ENCODE peak calls at places on chromosomes 16 and 17, in six cellular contexts. K, E, N, Y, Z and S are unnamed samples.

GRCh38 chr16:78183437-78183836 is 84.0 kb downstream of the WWOX start:
- DNase-seq in K (no peak), E (no peak), N (no peak), Y (no peak), Z (no peak), S (no peak)

GRCh38 chr16:79632289-79632688 is 31.8 kb upstream of the MAF start:
- DNase-seq in K (no peak), E (no peak), N (no peak), Y (no peak), Z (no peak), S (peak; percentile 91)

GRCh38 chr16:28295213-28295612 is 2.9 kb downstream of the SBK1 start:
- DNase-seq in K (no peak), E (no peak), N (no peak), Y (no peak), Z (no peak), S (no peak)

GRCh38 chr17:64300566-64300965 is 37.5 kb upstream of the TEX2 start:
- DNase-seq in K (no peak), E (no peak), N (no peak), Y (no peak), Z (no peak), S (no peak)

GRCh38 chr17:60102632-60103047 is 23.9 kb upstream of the HEATR6 start:
- DNase-seq in K (no peak), E (peak; percentile 37), N (no peak), Y (peak; percentile 3), Z (no peak), S (peak; percentile 14)

GRCh38 chr16:15829460-15829859 is 27.4 kb downstream of the MYH11 start:
- DNase-seq in K (no peak), E (peak; percentile 65), N (peak; percentile 47), Y (peak; percentile 27), Z (peak; percentile 84), S (peak; percentile 87)

GRCh38 chr17:10471853-10472252 is 2.5 kb upstream of the MYH4 start:
- DNase-seq in K (no peak), E (no peak), N (no peak), Y (no peak), Z (no peak), S (no peak)

GRCh38 chr17:74610108-74610507 is 13.4 kb downstream of the CD300E start:
- DNase-seq in K (no peak), E (no peak), N (no peak), Y (no peak), Z (no peak), S (no peak)

GRCh38 chr17:10563991-10564660 is 14.7 kb upstream of the MYH2 start:
- DNase-seq in K (no peak), E (no peak), N (no peak), Y (no peak), Z (no peak), S (no peak)

GRCh38 chr17:44219126-44219635 is 294 bp downstream of the UBTF start:
- DNase-seq in K (no peak), E (peak; percentile 69), N (peak; percentile 70), Y (peak; percentile 42), Z (no peak), S (no peak)
- TF ChIP-seq POLR2A in K (no peak), E (peak; percentile 36), N (no peak), Y (no peak), Z (peak; percentile 47), S (no peak)

GRCh38 chr16:66030036-66030435 is 336.5 kb upstream of the CDH5 start:
- DNase-seq in K (no peak), E (no peak), N (no peak), Y (no peak), Z (no peak), S (no peak)

GRCh38 chr16:66036162-66036561 is 330.3 kb upstream of the CDH5 start:
- DNase-seq in K (no peak), E (no peak), N (peak; percentile 28), Y (no peak), Z (no peak), S (no peak)

GRCh38 chr16:66036775-66037715 is 329.4 kb upstream of the CDH5 start:
- DNase-seq in K (no peak), E (no peak), N (no peak), Y (peak; percentile 51), Z (no peak), S (peak; percentile 85)

GRCh38 chr16:66035096-66035495 is 331.4 kb upstream of the CDH5 start:
- DNase-seq in K (no peak), E (no peak), N (no peak), Y (no peak), Z (no peak), S (no peak)
- TF ChIP-seq CTCF in K (no peak), E (no peak), N (no peak), Y (no peak), Z (no peak), S (no peak)

DNA sequence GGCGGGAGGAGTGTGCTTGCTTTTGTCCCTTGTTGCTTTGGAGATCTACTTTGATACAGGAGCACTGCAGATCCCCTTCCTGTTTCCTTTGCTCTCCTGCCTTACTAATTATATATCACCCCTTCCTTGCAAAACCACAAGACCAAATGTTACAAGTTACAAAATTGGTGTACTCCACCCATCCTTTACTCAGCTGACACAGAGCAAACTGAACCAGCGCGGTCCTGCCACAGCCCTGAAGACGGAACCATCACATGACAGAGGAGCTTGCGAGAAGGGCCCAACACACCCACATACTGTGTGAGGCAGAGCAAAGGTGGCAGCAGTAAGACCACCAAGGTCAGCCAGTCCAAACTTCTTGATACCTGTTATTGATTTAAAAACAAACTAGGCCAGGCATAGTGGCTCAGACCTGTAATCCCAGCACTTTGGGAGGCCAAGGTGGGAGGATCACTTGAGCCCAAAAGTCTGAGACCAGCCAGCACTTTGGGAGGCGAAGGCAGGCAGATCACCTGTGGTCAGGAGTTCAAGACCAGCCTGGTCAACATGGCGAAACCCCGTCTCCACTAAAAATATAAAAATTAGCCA is 33.2 kb downstream of the CYTH1 start:
- DNase-seq in K (peak; percentile 32), E (peak; percentile 68), N (peak; percentile 64), Y (peak; percentile 41), Z (peak; percentile 33), S (peak; percentile 90)
- TF ChIP-seq POLR2A in K (no peak), E (no peak), N (no peak), Y (peak; percentile 29), Z (no peak), S (no peak)

GRCh38 chr17:8859029-8859803 is 8.3 kb downstream of the PIK3R6 start:
- DNase-seq in K (no peak), E (no peak), N (no peak), Y (no peak), Z (no peak), S (no peak)
- TF ChIP-seq CTCF in K (no peak), E (no peak), N (no peak), Y (no peak), Z (no peak), S (no peak)

DNA sequence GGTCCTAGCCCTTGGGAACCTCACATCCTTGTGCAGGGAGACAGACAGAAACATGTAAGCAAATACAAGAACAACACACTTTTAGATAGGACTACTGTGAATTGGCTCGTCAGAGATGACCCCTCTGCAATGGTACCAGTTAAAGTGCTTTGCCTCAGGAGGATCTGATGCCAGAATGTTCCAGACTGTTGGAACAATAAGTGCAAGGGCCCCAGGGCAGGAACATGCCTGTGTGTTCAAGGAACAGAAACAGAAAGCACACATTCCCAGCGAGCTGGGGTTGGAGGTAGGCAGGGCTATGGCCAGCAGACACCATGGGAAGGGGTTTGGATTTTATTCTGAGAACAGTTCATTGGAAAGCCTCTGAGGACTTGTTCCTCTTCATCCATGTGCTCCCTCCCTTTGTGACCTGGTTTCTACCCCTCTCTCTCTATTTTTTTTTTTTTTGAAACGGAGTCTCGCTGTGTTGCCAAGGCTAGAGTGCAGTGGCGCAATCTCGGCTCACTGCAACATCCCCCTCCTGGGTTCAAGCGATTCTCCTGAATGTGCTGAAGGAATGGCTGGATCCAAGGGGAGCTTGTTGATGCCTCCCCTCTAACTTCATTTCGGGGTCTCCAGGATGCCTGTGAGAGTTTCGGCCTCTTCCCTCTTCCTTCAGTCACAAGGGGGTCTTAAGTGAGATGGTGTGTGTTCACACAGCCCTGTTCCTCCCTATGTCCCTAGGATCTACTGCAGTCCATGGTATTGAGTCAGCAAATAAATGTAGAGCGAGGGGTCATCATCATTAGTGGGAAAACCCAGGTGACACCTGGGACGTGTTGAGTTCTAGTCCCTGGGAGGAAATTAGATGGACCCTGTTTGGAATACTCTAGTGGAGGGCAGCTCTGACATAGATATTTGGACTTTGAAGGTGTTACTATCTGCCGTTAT is 6.4 kb downstream of the STAT5A start:
- DNase-seq in K (no peak), E (no peak), N (no peak), Y (no peak), Z (no peak), S (no peak)
- TF ChIP-seq POLR2A in K (no peak), E (no peak), N (no peak), Y (no peak), Z (no peak), S (no peak)

DNA sequence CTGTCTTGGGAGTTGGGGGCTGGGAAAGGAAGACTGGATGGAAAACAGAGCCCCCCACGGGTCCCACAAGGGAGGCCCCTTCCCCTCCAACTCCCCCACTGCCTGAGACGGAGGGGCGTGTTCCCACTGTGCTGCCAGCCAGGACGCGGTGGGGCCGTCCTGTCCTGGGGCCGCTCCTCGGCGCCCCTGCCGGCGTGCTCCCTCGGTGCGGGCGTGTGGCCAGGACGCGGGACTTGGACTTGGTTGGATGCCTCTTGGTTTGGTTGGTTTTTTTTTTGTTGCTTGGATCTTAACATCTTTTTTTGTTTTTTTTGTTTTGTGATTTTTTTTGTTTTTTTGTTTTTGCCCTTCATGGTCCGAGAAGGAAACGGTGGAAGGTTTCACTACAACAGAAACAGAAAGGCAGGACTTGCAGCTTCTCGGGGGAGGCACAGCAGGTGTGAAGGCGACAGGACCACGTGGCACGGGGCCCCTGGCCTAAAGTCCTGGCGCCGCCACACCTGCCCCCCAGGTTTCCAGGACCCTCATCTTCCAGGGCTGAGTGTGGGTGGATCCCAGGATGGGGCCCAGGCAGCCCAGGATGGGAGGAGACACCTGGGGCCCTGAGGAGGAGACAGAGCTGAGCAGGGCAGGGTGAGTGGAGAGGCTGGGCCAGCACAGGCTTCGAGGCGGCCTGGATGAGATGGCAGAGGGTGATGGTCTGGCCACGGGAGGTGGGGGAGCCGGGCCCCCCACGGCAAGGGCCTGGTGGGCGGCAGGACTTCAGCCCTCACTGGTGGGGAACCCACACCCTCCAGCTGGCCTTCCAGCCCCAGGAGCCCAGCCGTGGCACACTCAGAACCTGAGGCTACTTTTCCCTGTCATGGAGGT is 16.1 kb downstream of the ENGASE start:
- DNase-seq in K (no peak), E (no peak), N (no peak), Y (no peak), Z (peak; percentile 44), S (no peak)
- TF ChIP-seq CTCF in K (no peak), E (peak; percentile 47), N (peak; percentile 14), Y (no peak), Z (no peak), S (no peak)

GRCh38 chr17:17313350-17313991 is 10.3 kb downstream of the NT5M start:
- DNase-seq in K (no peak), E (peak; percentile 70), N (peak; percentile 43), Y (peak; percentile 60), Z (no peak), S (no peak)
- TF ChIP-seq POLR2A in K (no peak), E (no peak), N (no peak), Y (no peak), Z (no peak), S (no peak)

DNA sequence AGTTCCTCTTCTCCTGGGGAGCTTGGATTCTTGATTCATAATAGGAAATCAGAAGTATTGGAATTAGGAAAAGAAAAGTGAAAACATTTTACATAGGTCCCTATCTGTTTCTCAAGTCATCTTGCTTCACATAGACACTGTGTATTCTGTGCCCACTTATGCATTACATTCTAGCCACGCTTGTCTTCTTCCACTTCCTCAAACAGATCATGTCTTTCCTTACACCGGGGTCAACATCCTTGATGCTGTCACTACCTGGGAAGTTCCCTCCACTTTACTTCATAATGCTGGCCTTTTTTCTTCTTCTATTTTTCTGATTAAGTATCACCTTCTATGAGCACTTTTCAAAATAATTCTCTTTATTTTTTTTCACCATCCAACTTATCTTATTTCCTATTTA is 606.4 kb upstream of the CDH8 start:
- DNase-seq in K (no peak), E (no peak), N (no peak), Y (no peak), Z (no peak), S (no peak)
- TF ChIP-seq CTCF in K (no peak), E (no peak), N (no peak), Y (no peak), Z (no peak), S (no peak)